ENCODE peak calls at places on chromosomes 4 and X, in four cellular contexts. One of them, this sample, is unnamed.

GRCh38 chr4:147933316-147933715 is 201.4 kb downstream of the ARHGAP10 start:
- DNase-seq in naive thymus-derived CD8-positive, alpha-beta T cell: no peak
- DNase-seq in caudate nucleus: no peak
- DNase-seq in LoVo: no peak
- DNase-seq in this sample: no peak

GRCh38 chrX:129648514-129649267 is 6.1 kb downstream of the APLN start:
- DNase-seq in naive thymus-derived CD8-positive, alpha-beta T cell: no peak
- DNase-seq in caudate nucleus: no peak
- DNase-seq in LoVo: no peak
- DNase-seq in this sample: no peak

GRCh38 chr4:136831553-136831952 is 700.7 kb downstream of the PCDH18 start:
- DNase-seq in LoVo: no peak
- DNase-seq in naive thymus-derived CD8-positive, alpha-beta T cell: no peak
- DNase-seq in caudate nucleus: no peak
- DNase-seq in this sample: no peak

GRCh38 chr4:36824682-36825081 is 419.9 kb upstream of the NWD2 start:
- DNase-seq in caudate nucleus: no peak
- DNase-seq in naive thymus-derived CD8-positive, alpha-beta T cell: no peak
- DNase-seq in LoVo: no peak
- DNase-seq in this sample: no peak

GRCh38 chr4:158410272-158410671 is 111.4 kb upstream of the RXFP1 start:
- DNase-seq in LoVo: no peak
- DNase-seq in caudate nucleus: no peak
- DNase-seq in naive thymus-derived CD8-positive, alpha-beta T cell: no peak
- DNase-seq in this sample: no peak

GRCh38 chrX:129557844-129558243 is 17.8 kb downstream of the OCRL start:
- DNase-seq in caudate nucleus: no peak
- DNase-seq in naive thymus-derived CD8-positive, alpha-beta T cell: no peak
- DNase-seq in LoVo: no peak
- DNase-seq in this sample: no peak

GRCh38 chr4:151774324-151774723 is 13.5 kb upstream of the GATB start:
- DNase-seq in LoVo: no peak
- DNase-seq in naive thymus-derived CD8-positive, alpha-beta T cell: no peak
- DNase-seq in caudate nucleus: no peak
- DNase-seq in this sample: no peak

GRCh38 chr4:98113005-98113404 is 30.3 kb downstream of the STPG2 start:
- DNase-seq in naive thymus-derived CD8-positive, alpha-beta T cell: no peak
- DNase-seq in LoVo: no peak
- DNase-seq in caudate nucleus: no peak
- DNase-seq in this sample: no peak

GRCh38 chrX:97050413-97050812 is 166.7 kb downstream of the RPA4 start:
- DNase-seq in LoVo: no peak
- DNase-seq in naive thymus-derived CD8-positive, alpha-beta T cell: no peak
- DNase-seq in caudate nucleus: no peak
- DNase-seq in this sample: no peak

GRCh38 chr4:140726776-140727500 is 29.2 kb downstream of the TBC1D9 start:
- DNase-seq in LoVo: peak; percentile 79
- DNase-seq in caudate nucleus: no peak
- DNase-seq in naive thymus-derived CD8-positive, alpha-beta T cell: no peak
- DNase-seq in this sample: peak; percentile 20

GRCh38 chrX:154058207-154058997 is 38.7 kb upstream of the IRAK1 start:
- DNase-seq in naive thymus-derived CD8-positive, alpha-beta T cell: no peak
- DNase-seq in LoVo: no peak
- DNase-seq in caudate nucleus: no peak
- DNase-seq in this sample: no peak

GRCh38 chr4:81485310-81485980 is 13.7 kb upstream of the RASGEF1B start:
- DNase-seq in caudate nucleus: no peak
- DNase-seq in naive thymus-derived CD8-positive, alpha-beta T cell: no peak
- DNase-seq in LoVo: no peak
- DNase-seq in this sample: no peak

GRCh38 chr4:151808120-151808529 is 47.3 kb upstream of the GATB start:
- DNase-seq in LoVo: peak; percentile 63
- DNase-seq in caudate nucleus: no peak
- DNase-seq in naive thymus-derived CD8-positive, alpha-beta T cell: no peak
- DNase-seq in this sample: no peak

GRCh38 chr4:55879224-55879623 is 25.8 kb downstream of the EXOC1 start:
- DNase-seq in caudate nucleus: no peak
- DNase-seq in naive thymus-derived CD8-positive, alpha-beta T cell: no peak
- DNase-seq in LoVo: no peak
- DNase-seq in this sample: no peak

GRCh38 chrX:21873063-21873785 is 17.4 kb downstream of the YY2 start:
- DNase-seq in LoVo: no peak
- DNase-seq in caudate nucleus: no peak
- DNase-seq in naive thymus-derived CD8-positive, alpha-beta T cell: no peak
- DNase-seq in this sample: no peak

GRCh38 chr4:83266689-83267088 is 17.9 kb downstream of the COQ2 start:
- DNase-seq in LoVo: no peak
- DNase-seq in naive thymus-derived CD8-positive, alpha-beta T cell: no peak
- DNase-seq in caudate nucleus: no peak
- DNase-seq in this sample: no peak

GRCh38 chr4:74123065-74123728 is 24.2 kb upstream of the CXCL2 start:
- DNase-seq in LoVo: no peak
- DNase-seq in naive thymus-derived CD8-positive, alpha-beta T cell: no peak
- DNase-seq in caudate nucleus: no peak
- DNase-seq in this sample: no peak

GRCh38 chr4:117495802-117496201 is 410.4 kb upstream of the TRAM1L1 start:
- DNase-seq in LoVo: no peak
- DNase-seq in caudate nucleus: no peak
- DNase-seq in naive thymus-derived CD8-positive, alpha-beta T cell: no peak
- DNase-seq in this sample: no peak

GRCh38 chr4:151407466-151408379 is 1.3 kb upstream of the FHIP1A start:
- DNase-seq in naive thymus-derived CD8-positive, alpha-beta T cell: peak; percentile 9
- DNase-seq in LoVo: no peak
- DNase-seq in caudate nucleus: no peak
- DNase-seq in this sample: peak; percentile 19

GRCh38 chrX:68652327-68652930 is 5.0 kb downstream of the STARD8 start:
- DNase-seq in caudate nucleus: no peak
- DNase-seq in LoVo: no peak
- DNase-seq in naive thymus-derived CD8-positive, alpha-beta T cell: no peak
- DNase-seq in this sample: no peak

GRCh38 chrX:104347860-104348259 is 93.1 kb upstream of the ESX1 start:
- DNase-seq in naive thymus-derived CD8-positive, alpha-beta T cell: no peak
- DNase-seq in LoVo: no peak
- DNase-seq in caudate nucleus: no peak
- DNase-seq in this sample: peak; percentile 33

GRCh38 chrX:37712458-37712857 is 26.9 kb downstream of the XK start:
- DNase-seq in caudate nucleus: no peak
- DNase-seq in LoVo: no peak
- DNase-seq in naive thymus-derived CD8-positive, alpha-beta T cell: no peak
- DNase-seq in this sample: no peak

GRCh38 chrX:153924149-153924861 is 1.8 kb downstream of the ARHGAP4 start:
- DNase-seq in LoVo: no peak
- DNase-seq in naive thymus-derived CD8-positive, alpha-beta T cell: no peak
- DNase-seq in caudate nucleus: no peak
- DNase-seq in this sample: no peak

GRCh38 chr4:98469776-98470175 is 188.6 kb downstream of the TSPAN5 start:
- DNase-seq in LoVo: no peak
- DNase-seq in naive thymus-derived CD8-positive, alpha-beta T cell: no peak
- DNase-seq in caudate nucleus: no peak
- DNase-seq in this sample: no peak